ENCODE peak calls at places on chromosomes 6 and 20, in eight cellular contexts. One of them, this sample, is unnamed.

GRCh38 chr6:27280064-27280539 is 32.0 kb downstream of the POM121L2 start:
- DNase-seq in H9: peak
- DNase-seq in tibial artery: no peak
- DNase-seq in dorsolateral prefrontal cortex: no peak
- DNase-seq in CD4-positive, alpha-beta T cell: no peak
- DNase-seq in lower lobe of right lung: no peak
- DNase-seq in neuronal stem cell: no peak
- DNase-seq in CD8-positive, alpha-beta T cell: no peak
- DNase-seq in this sample: no peak

GRCh38 chr6:101401792-101402617 is 8.5 kb downstream of the GRIK2 start:
- DNase-seq in H9: peak
- DNase-seq in tibial artery: no peak
- DNase-seq in dorsolateral prefrontal cortex: peak
- DNase-seq in CD4-positive, alpha-beta T cell: no peak
- DNase-seq in lower lobe of right lung: no peak
- DNase-seq in neuronal stem cell: peak
- DNase-seq in CD8-positive, alpha-beta T cell: no peak
- DNase-seq in this sample: no peak

GRCh38 chr6:42225419-42225818 is 7.8 kb upstream of the MRPS10 start:
- DNase-seq in H9: no peak
- DNase-seq in tibial artery: no peak
- DNase-seq in dorsolateral prefrontal cortex: no peak
- DNase-seq in CD4-positive, alpha-beta T cell: no peak
- DNase-seq in lower lobe of right lung: no peak
- DNase-seq in neuronal stem cell: no peak
- DNase-seq in CD8-positive, alpha-beta T cell: no peak
- DNase-seq in this sample: no peak

GRCh38 chr6:117840541-117840983 is 66.5 kb upstream of the SLC35F1 start:
- DNase-seq in H9: no peak
- DNase-seq in tibial artery: no peak
- DNase-seq in dorsolateral prefrontal cortex: no peak
- DNase-seq in CD4-positive, alpha-beta T cell: no peak
- DNase-seq in lower lobe of right lung: no peak
- DNase-seq in neuronal stem cell: peak
- DNase-seq in CD8-positive, alpha-beta T cell: no peak
- DNase-seq in this sample: peak

GRCh38 chr20:22826306-22827230 is 208.5 kb upstream of the SSTR4 start:
- DNase-seq in H9: no peak
- DNase-seq in tibial artery: no peak
- DNase-seq in dorsolateral prefrontal cortex: no peak
- DNase-seq in CD4-positive, alpha-beta T cell: no peak
- DNase-seq in lower lobe of right lung: no peak
- DNase-seq in neuronal stem cell: no peak
- DNase-seq in CD8-positive, alpha-beta T cell: no peak
- DNase-seq in this sample: no peak

GRCh38 chr6:4786936-4787504 is 10.8 kb downstream of the CDYL start:
- DNase-seq in H9: no peak
- DNase-seq in tibial artery: no peak
- DNase-seq in dorsolateral prefrontal cortex: no peak
- DNase-seq in CD4-positive, alpha-beta T cell: no peak
- DNase-seq in lower lobe of right lung: no peak
- DNase-seq in neuronal stem cell: no peak
- DNase-seq in CD8-positive, alpha-beta T cell: no peak
- DNase-seq in this sample: no peak

GRCh38 chr6:39772559-39773283 is 19.5 kb upstream of the DAAM2 start:
- DNase-seq in H9: no peak
- DNase-seq in tibial artery: peak
- DNase-seq in dorsolateral prefrontal cortex: no peak
- DNase-seq in CD4-positive, alpha-beta T cell: no peak
- DNase-seq in lower lobe of right lung: no peak
- DNase-seq in neuronal stem cell: no peak
- DNase-seq in CD8-positive, alpha-beta T cell: no peak
- DNase-seq in this sample: no peak

GRCh38 chr20:54067606-54068174 is 2.7 kb downstream of the BCAS1 start:
- DNase-seq in H9: peak
- DNase-seq in tibial artery: no peak
- DNase-seq in dorsolateral prefrontal cortex: no peak
- DNase-seq in CD4-positive, alpha-beta T cell: no peak
- DNase-seq in lower lobe of right lung: peak
- DNase-seq in neuronal stem cell: no peak
- DNase-seq in CD8-positive, alpha-beta T cell: no peak
- DNase-seq in this sample: peak

GRCh38 chr20:58850693-58851174 is at the start of gene GNAS-AS1:
- DNase-seq in H9: peak
- DNase-seq in tibial artery: peak
- DNase-seq in dorsolateral prefrontal cortex: no peak
- DNase-seq in CD4-positive, alpha-beta T cell: peak
- DNase-seq in lower lobe of right lung: peak
- DNase-seq in neuronal stem cell: peak
- DNase-seq in CD8-positive, alpha-beta T cell: peak
- DNase-seq in this sample: peak

GRCh38 chr6:113442040-113442439 is 415.1 kb upstream of the MARCKS start:
- DNase-seq in H9: no peak
- DNase-seq in tibial artery: no peak
- DNase-seq in dorsolateral prefrontal cortex: no peak
- DNase-seq in CD4-positive, alpha-beta T cell: no peak
- DNase-seq in lower lobe of right lung: no peak
- DNase-seq in neuronal stem cell: no peak
- DNase-seq in CD8-positive, alpha-beta T cell: no peak
- DNase-seq in this sample: no peak

GRCh38 chr6:112153926-112154621 is 66.7 kb downstream of the FAM229B start:
- DNase-seq in H9: no peak
- DNase-seq in tibial artery: no peak
- DNase-seq in dorsolateral prefrontal cortex: no peak
- DNase-seq in CD4-positive, alpha-beta T cell: no peak
- DNase-seq in lower lobe of right lung: no peak
- DNase-seq in neuronal stem cell: no peak
- DNase-seq in CD8-positive, alpha-beta T cell: no peak
- DNase-seq in this sample: peak

GRCh38 chr6:134090591-134090990 is 38.2 kb upstream of the SLC2A12 start:
- DNase-seq in H9: no peak
- DNase-seq in tibial artery: no peak
- DNase-seq in dorsolateral prefrontal cortex: no peak
- DNase-seq in CD4-positive, alpha-beta T cell: no peak
- DNase-seq in lower lobe of right lung: no peak
- DNase-seq in neuronal stem cell: no peak
- DNase-seq in CD8-positive, alpha-beta T cell: no peak
- DNase-seq in this sample: no peak

GRCh38 chr20:64069614-64070243 is 6.7 kb downstream of the TCEA2 start:
- DNase-seq in H9: peak
- DNase-seq in tibial artery: no peak
- DNase-seq in dorsolateral prefrontal cortex: peak
- DNase-seq in CD4-positive, alpha-beta T cell: no peak
- DNase-seq in lower lobe of right lung: peak
- DNase-seq in neuronal stem cell: peak
- DNase-seq in CD8-positive, alpha-beta T cell: no peak
- DNase-seq in this sample: peak

GRCh38 chr6:1607557-1608221 is 2.0 kb upstream of the FOXC1 start:
- DNase-seq in H9: peak
- DNase-seq in tibial artery: peak
- DNase-seq in dorsolateral prefrontal cortex: no peak
- DNase-seq in CD4-positive, alpha-beta T cell: no peak
- DNase-seq in lower lobe of right lung: no peak
- DNase-seq in neuronal stem cell: no peak
- DNase-seq in CD8-positive, alpha-beta T cell: no peak
- DNase-seq in this sample: no peak

GRCh38 chr6:121940728-121941127 is 458.7 kb upstream of the HSF2 start:
- DNase-seq in H9: no peak
- DNase-seq in tibial artery: no peak
- DNase-seq in dorsolateral prefrontal cortex: no peak
- DNase-seq in CD4-positive, alpha-beta T cell: no peak
- DNase-seq in lower lobe of right lung: no peak
- DNase-seq in neuronal stem cell: no peak
- DNase-seq in CD8-positive, alpha-beta T cell: no peak
- DNase-seq in this sample: no peak

GRCh38 chr6:137531376-137532092 is 37.3 kb upstream of the OLIG3 start:
- DNase-seq in H9: no peak
- DNase-seq in tibial artery: no peak
- DNase-seq in dorsolateral prefrontal cortex: no peak
- DNase-seq in CD4-positive, alpha-beta T cell: no peak
- DNase-seq in lower lobe of right lung: no peak
- DNase-seq in neuronal stem cell: no peak
- DNase-seq in CD8-positive, alpha-beta T cell: no peak
- DNase-seq in this sample: no peak
- H3K27ac ChIP-seq in H9: no peak
- H3K27ac ChIP-seq in tibial artery: no peak
- H3K27ac ChIP-seq in dorsolateral prefrontal cortex: no peak
- H3K27ac ChIP-seq in CD4-positive, alpha-beta T cell: no peak
- H3K27ac ChIP-seq in lower lobe of right lung: no peak
- H3K27ac ChIP-seq in neuronal stem cell: no peak
- H3K27ac ChIP-seq in CD8-positive, alpha-beta T cell: no peak
- H3K27ac ChIP-seq in this sample: no peak

DNA sequence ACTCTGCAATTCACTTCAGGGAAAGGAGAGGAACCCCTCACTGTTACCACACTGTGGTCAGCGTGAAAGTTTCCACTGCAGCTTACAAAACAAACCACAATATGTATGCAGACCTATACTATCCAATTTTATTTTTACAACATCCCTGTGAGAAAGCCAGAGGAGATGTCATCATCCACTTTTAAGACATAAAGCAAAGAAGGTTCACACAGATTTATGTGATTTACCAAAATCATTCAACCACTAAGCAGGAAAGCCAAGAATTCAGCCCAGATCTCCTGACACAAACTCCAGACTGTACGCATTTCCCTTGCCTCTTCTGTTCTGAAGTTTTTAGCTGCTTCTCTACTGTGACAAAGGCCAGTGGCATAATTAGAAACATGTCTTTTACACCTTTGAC is 442.4 kb downstream of the FRK start:
- DNase-seq in H9: no peak
- DNase-seq in tibial artery: no peak
- DNase-seq in dorsolateral prefrontal cortex: no peak
- DNase-seq in CD4-positive, alpha-beta T cell: no peak
- DNase-seq in lower lobe of right lung: no peak
- DNase-seq in neuronal stem cell: no peak
- DNase-seq in CD8-positive, alpha-beta T cell: no peak
- DNase-seq in this sample: no peak
- H3K27ac ChIP-seq in H9: no peak
- H3K27ac ChIP-seq in tibial artery: no peak
- H3K27ac ChIP-seq in dorsolateral prefrontal cortex: no peak
- H3K27ac ChIP-seq in CD4-positive, alpha-beta T cell: no peak
- H3K27ac ChIP-seq in lower lobe of right lung: no peak
- H3K27ac ChIP-seq in neuronal stem cell: no peak
- H3K27ac ChIP-seq in CD8-positive, alpha-beta T cell: no peak
- H3K27ac ChIP-seq in this sample: no peak

GRCh38 chr20:40319056-40319455 is 370.0 kb downstream of the MAFB start:
- DNase-seq in H9: no peak
- DNase-seq in tibial artery: no peak
- DNase-seq in dorsolateral prefrontal cortex: no peak
- DNase-seq in CD4-positive, alpha-beta T cell: no peak
- DNase-seq in lower lobe of right lung: no peak
- DNase-seq in neuronal stem cell: no peak
- DNase-seq in CD8-positive, alpha-beta T cell: no peak
- DNase-seq in this sample: no peak

GRCh38 chr20:40313730-40314129 is 375.3 kb downstream of the MAFB start:
- DNase-seq in H9: no peak
- DNase-seq in tibial artery: no peak
- DNase-seq in dorsolateral prefrontal cortex: no peak
- DNase-seq in CD4-positive, alpha-beta T cell: no peak
- DNase-seq in lower lobe of right lung: no peak
- DNase-seq in neuronal stem cell: no peak
- DNase-seq in CD8-positive, alpha-beta T cell: no peak
- DNase-seq in this sample: no peak

GRCh38 chr20:40317156-40317790 is 371.8 kb downstream of the MAFB start:
- DNase-seq in H9: no peak
- DNase-seq in tibial artery: no peak
- DNase-seq in dorsolateral prefrontal cortex: no peak
- DNase-seq in CD4-positive, alpha-beta T cell: no peak
- DNase-seq in lower lobe of right lung: no peak
- DNase-seq in neuronal stem cell: no peak
- DNase-seq in CD8-positive, alpha-beta T cell: no peak
- DNase-seq in this sample: peak

GRCh38 chr20:40309731-40310130 is 379.3 kb downstream of the MAFB start:
- DNase-seq in H9: no peak
- DNase-seq in tibial artery: no peak
- DNase-seq in dorsolateral prefrontal cortex: no peak
- DNase-seq in CD4-positive, alpha-beta T cell: no peak
- DNase-seq in lower lobe of right lung: no peak
- DNase-seq in neuronal stem cell: no peak
- DNase-seq in CD8-positive, alpha-beta T cell: no peak
- DNase-seq in this sample: no peak

DNA sequence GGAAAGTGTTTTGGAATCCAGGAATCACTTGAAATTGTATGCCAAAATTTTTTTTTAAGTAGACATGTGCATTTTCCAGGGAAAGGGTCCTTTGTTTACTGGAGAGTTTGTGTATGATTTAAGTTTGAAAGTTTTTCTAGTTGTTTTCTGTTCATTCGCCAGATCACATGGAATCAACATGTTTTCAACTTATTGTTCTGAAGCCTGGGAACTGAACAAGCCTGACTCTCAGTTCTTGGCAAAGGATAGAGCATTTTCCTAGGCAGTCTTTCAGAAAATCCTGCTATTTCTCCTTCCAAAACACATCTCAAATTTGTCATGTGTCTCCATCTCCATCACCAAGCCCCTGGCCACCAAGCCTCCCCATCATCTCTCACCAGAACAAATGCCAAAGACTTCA is 374.8 kb downstream of the MAFB start:
- DNase-seq in H9: no peak
- DNase-seq in tibial artery: no peak
- DNase-seq in dorsolateral prefrontal cortex: no peak
- DNase-seq in CD4-positive, alpha-beta T cell: no peak
- DNase-seq in lower lobe of right lung: no peak
- DNase-seq in neuronal stem cell: no peak
- DNase-seq in CD8-positive, alpha-beta T cell: no peak
- DNase-seq in this sample: no peak
- H3K27ac ChIP-seq in H9: no peak
- H3K27ac ChIP-seq in tibial artery: peak
- H3K27ac ChIP-seq in dorsolateral prefrontal cortex: no peak
- H3K27ac ChIP-seq in CD4-positive, alpha-beta T cell: no peak
- H3K27ac ChIP-seq in lower lobe of right lung: no peak
- H3K27ac ChIP-seq in neuronal stem cell: no peak
- H3K27ac ChIP-seq in CD8-positive, alpha-beta T cell: no peak
- H3K27ac ChIP-seq in this sample: no peak

GRCh38 chr6:26195376-26195923 is 108.2 kb downstream of the HFE start:
- DNase-seq in H9: peak
- DNase-seq in tibial artery: peak
- DNase-seq in dorsolateral prefrontal cortex: peak
- DNase-seq in CD4-positive, alpha-beta T cell: peak
- DNase-seq in lower lobe of right lung: peak
- DNase-seq in neuronal stem cell: peak
- DNase-seq in CD8-positive, alpha-beta T cell: peak
- DNase-seq in this sample: peak

GRCh38 chr6:26195924-26196845 is 109.0 kb downstream of the HFE start:
- DNase-seq in H9: no peak
- DNase-seq in tibial artery: no peak
- DNase-seq in dorsolateral prefrontal cortex: no peak
- DNase-seq in CD4-positive, alpha-beta T cell: no peak
- DNase-seq in lower lobe of right lung: no peak
- DNase-seq in neuronal stem cell: no peak
- DNase-seq in CD8-positive, alpha-beta T cell: peak
- DNase-seq in this sample: no peak

GRCh38 chr6:26198626-26199056 is 111.4 kb downstream of the HFE start:
- DNase-seq in H9: no peak
- DNase-seq in tibial artery: no peak
- DNase-seq in dorsolateral prefrontal cortex: no peak
- DNase-seq in CD4-positive, alpha-beta T cell: no peak
- DNase-seq in lower lobe of right lung: no peak
- DNase-seq in neuronal stem cell: no peak
- DNase-seq in CD8-positive, alpha-beta T cell: no peak
- DNase-seq in this sample: no peak

GRCh38 chr6:26197736-26198625 is 110.8 kb downstream of the HFE start:
- DNase-seq in H9: peak
- DNase-seq in tibial artery: no peak
- DNase-seq in dorsolateral prefrontal cortex: no peak
- DNase-seq in CD4-positive, alpha-beta T cell: no peak
- DNase-seq in lower lobe of right lung: no peak
- DNase-seq in neuronal stem cell: no peak
- DNase-seq in CD8-positive, alpha-beta T cell: peak
- DNase-seq in this sample: no peak

GRCh38 chr6:26196846-26197683 is 109.8 kb downstream of the HFE start:
- DNase-seq in H9: peak
- DNase-seq in tibial artery: peak
- DNase-seq in dorsolateral prefrontal cortex: peak
- DNase-seq in CD4-positive, alpha-beta T cell: peak
- DNase-seq in lower lobe of right lung: peak
- DNase-seq in neuronal stem cell: peak
- DNase-seq in CD8-positive, alpha-beta T cell: peak
- DNase-seq in this sample: peak
- H3K27ac ChIP-seq in H9: peak
- H3K27ac ChIP-seq in tibial artery: peak
- H3K27ac ChIP-seq in dorsolateral prefrontal cortex: peak
- H3K27ac ChIP-seq in CD4-positive, alpha-beta T cell: peak
- H3K27ac ChIP-seq in lower lobe of right lung: peak
- H3K27ac ChIP-seq in neuronal stem cell: peak
- H3K27ac ChIP-seq in CD8-positive, alpha-beta T cell: peak
- H3K27ac ChIP-seq in this sample: peak